ENCODE peak calls at places on chromosomes 3 and 15, in nine cellular contexts. M, A, N, J, I, V, H, G and L are unnamed samples.

GRCh38 chr15:28017423-28017924 is 81.6 kb downstream of the OCA2 start:
- DNase-seq in M (no peak), A (peak; percentile 8), N (no peak), J (no peak), I (no peak), V (no peak), H (peak; percentile 25), G (no peak), L (no peak)

GRCh38 chr3:72338082-72338941 is 509.9 kb downstream of the SHQ1 start:
- DNase-seq in M (peak; percentile 73), A (no peak), N (peak; percentile 52), J (no peak), I (no peak), V (no peak), H (no peak), G (no peak), L (no peak)

GRCh38 chr3:113660901-113661300 is 35.5 kb downstream of the USF3 start:
- DNase-seq in M (no peak), A (no peak), N (peak; percentile 50), J (no peak), I (no peak), V (no peak), H (no peak), G (peak; percentile 47), L (no peak)

GRCh38 chr15:92168284-92168683 is 225.4 kb upstream of the ST8SIA2 start:
- DNase-seq in M (no peak), A (no peak), N (no peak), J (no peak), I (no peak), V (no peak), H (no peak), G (no peak), L (no peak)

GRCh38 chr3:181712505-181713299 is 977 bp downstream of the SOX2 start:
- DNase-seq in M (peak; percentile 20), A (no peak), N (peak; percentile 64), J (no peak), I (no peak), V (peak; percentile 62), H (no peak), G (no peak), L (no peak)

GRCh38 chr3:49841806-49842205 is 14.6 kb downstream of the TRAIP start:
- DNase-seq in M (no peak), A (no peak), N (no peak), J (no peak), I (no peak), V (no peak), H (no peak), G (no peak), L (no peak)

GRCh38 chr3:172082269-172082668 is 42.9 kb downstream of the FNDC3B start:
- DNase-seq in M (peak; percentile 98), A (no peak), N (peak; percentile 97), J (no peak), I (no peak), V (no peak), H (no peak), G (peak; percentile 44), L (peak; percentile 68)

GRCh38 chr3:8561365-8561764 is 59.7 kb downstream of the LMCD1 start:
- DNase-seq in M (no peak), A (no peak), N (peak; percentile 57), J (no peak), I (peak; percentile 60), V (no peak), H (no peak), G (peak; percentile 46), L (peak; percentile 84)

GRCh38 chr15:69462030-69462492 is 9.4 kb downstream of the RPLP1 start:
- DNase-seq in M (no peak), A (no peak), N (no peak), J (peak; percentile 56), I (peak; percentile 62), V (peak; percentile 45), H (no peak), G (peak; percentile 27), L (no peak)

GRCh38 chr3:23830869-23831484 is 25.2 kb downstream of the UBE2E1 start:
- DNase-seq in M (no peak), A (no peak), N (peak; percentile 16), J (no peak), I (no peak), V (no peak), H (no peak), G (no peak), L (no peak)

GRCh38 chr15:22877607-22878006 is 39.1 kb downstream of the NIPA2 start:
- DNase-seq in M (no peak), A (no peak), N (no peak), J (no peak), I (no peak), V (no peak), H (no peak), G (no peak), L (no peak)
- H3K36me3 ChIP-seq in M (peaks cover 17% of the 10 kb centered on the region), A (peaks cover 94% of the 10 kb centered on the region), N (peaks cover 14% of the 10 kb centered on the region), J (peaks cover 100% of the 10 kb centered on the region), I (peaks cover 98% of the 10 kb centered on the region), V (peaks cover 4% of the 10 kb centered on the region), H (peaks cover 26% of the 10 kb centered on the region), G (peaks cover 98% of the 10 kb centered on the region), L (peaks cover 65% of the 10 kb centered on the region)

GRCh38 chr15:73069109-73069508 is 16.8 kb downstream of the NEO1 start:
- DNase-seq in M (no peak), A (no peak), N (no peak), J (no peak), I (no peak), V (no peak), H (no peak), G (no peak), L (no peak)

GRCh38 chr15:73078291-73078690 is 26.0 kb downstream of the NEO1 start:
- DNase-seq in M (no peak), A (no peak), N (no peak), J (no peak), I (no peak), V (no peak), H (no peak), G (no peak), L (no peak)

GRCh38 chr15:73074241-73074640 is 22.0 kb downstream of the NEO1 start:
- DNase-seq in M (no peak), A (no peak), N (no peak), J (no peak), I (no peak), V (no peak), H (no peak), G (no peak), L (no peak)

GRCh38 chr15:73075151-73075859 is 23.0 kb downstream of the NEO1 start:
- DNase-seq in M (peak; percentile 57), A (no peak), N (no peak), J (no peak), I (no peak), V (no peak), H (no peak), G (no peak), L (no peak)

DNA sequence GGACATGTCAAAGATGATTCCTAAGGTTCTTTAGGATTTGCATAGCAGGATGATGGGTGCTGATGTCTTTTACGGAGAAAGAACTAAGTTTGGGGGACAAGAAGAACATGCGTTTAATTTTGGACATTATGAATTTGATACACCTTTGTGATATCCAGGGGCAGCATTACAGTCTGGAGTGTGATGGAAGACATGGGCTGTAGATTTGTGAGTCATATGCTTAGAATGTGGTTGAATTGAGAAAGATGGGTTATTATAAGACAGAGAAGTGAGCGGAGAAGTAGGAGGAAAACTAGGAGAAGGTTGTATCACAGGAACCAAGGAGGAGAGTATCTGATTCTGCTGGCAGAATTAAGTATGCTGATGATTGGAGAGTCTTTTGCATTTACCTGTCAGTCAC is 20.6 kb downstream of the NEO1 start:
- DNase-seq in M (no peak), A (no peak), N (no peak), J (no peak), I (no peak), V (no peak), H (no peak), G (no peak), L (no peak)
- H3K27ac ChIP-seq in M (no peak overlapping the region), A (no peak overlapping the region), N (no peak overlapping the region), J (no peak overlapping the region), I (no peak overlapping the region), V (no peak overlapping the region), H (no peak overlapping the region), G (no peak overlapping the region), L (no peak overlapping the region)

GRCh38 chr3:146166450-146167222 is 5.7 kb upstream of the PLOD2 start:
- DNase-seq in M (peak; percentile 96), A (no peak), N (peak; percentile 94), J (no peak), I (no peak), V (no peak), H (peak; percentile 28), G (no peak), L (no peak)
- H3K4me3 ChIP-seq in M (peak overlapping the region; percentile 37), A (no peak overlapping the region), N (no peak overlapping the region), J (no peak overlapping the region), I (no peak overlapping the region), V (no peak overlapping the region), H (no peak overlapping the region), G (no peak overlapping the region), L (no peak overlapping the region)

GRCh38 chr3:45497963-45498362 is 96.6 kb upstream of the LIMD1 start:
- DNase-seq in M (no peak), A (no peak), N (no peak), J (no peak), I (no peak), V (no peak), H (no peak), G (no peak), L (no peak)

GRCh38 chr3:45499529-45499928 is 95.0 kb upstream of the LIMD1 start:
- DNase-seq in M (peak; percentile 64), A (no peak), N (peak; percentile 34), J (no peak), I (no peak), V (no peak), H (no peak), G (no peak), L (no peak)

GRCh38 chr3:45503904-45504651 is 90.5 kb upstream of the LIMD1 start:
- DNase-seq in M (no peak), A (no peak), N (no peak), J (no peak), I (no peak), V (no peak), H (no peak), G (no peak), L (no peak)

GRCh38 chr3:45496550-45496949 is 98.0 kb upstream of the LIMD1 start:
- DNase-seq in M (no peak), A (no peak), N (no peak), J (no peak), I (peak; percentile 41), V (no peak), H (peak; percentile 5), G (no peak), L (no peak)

DNA sequence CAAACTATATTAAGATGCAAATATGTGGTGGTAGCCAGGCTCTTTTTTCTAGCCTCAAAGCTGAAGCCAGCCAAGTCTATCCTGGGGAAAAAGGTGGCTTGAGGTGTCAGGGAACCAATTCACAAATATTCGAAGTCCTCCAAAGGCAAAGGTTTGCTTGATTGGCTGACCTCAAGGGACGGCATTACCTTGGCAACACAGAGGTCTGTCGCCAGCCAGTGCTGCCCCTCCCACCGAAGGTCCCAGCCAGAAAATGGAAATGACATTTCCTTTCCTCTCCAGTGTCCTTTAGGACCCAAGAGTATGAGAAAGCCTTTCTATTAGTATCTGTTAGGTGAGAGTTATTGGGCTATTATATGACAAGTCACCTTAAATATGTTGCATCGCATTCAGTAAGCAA is 96.0 kb upstream of the LIMD1 start:
- DNase-seq in M (no peak), A (no peak), N (no peak), J (no peak), I (no peak), V (no peak), H (no peak), G (no peak), L (no peak)
- H3K36me3 ChIP-seq in M (peaks cover 10% of the 10 kb centered on the region), A (peaks cover 74% of the 10 kb centered on the region), N (peaks cover 10% of the 10 kb centered on the region), J (peaks cover 54% of the 10 kb centered on the region), I (peaks cover 63% of the 10 kb centered on the region), V (peaks cover 16% of the 10 kb centered on the region), H (peaks cover 16% of the 10 kb centered on the region), G (peaks cover 34% of the 10 kb centered on the region), L (peaks cover 17% of the 10 kb centered on the region)